ENCODE peak calls at places on chromosomes 3 and 15, in eight cellular contexts. M is uterus, J is upper lobe of left lung, D is psoas muscle, Z is bronchial epithelial cell, S is choroid plexus epithelial cell, K is fibroblast of pulmonary artery, G is tibial nerve. O is an unnamed sample.

GRCh38 chr3:178847170-178847569 is 224.4 kb downstream of the ZMAT3 start:
- DNase-seq in M (no peak), J (no peak), D (no peak), Z (no peak), S (peak), K (peak), G (no peak), O (no peak)

GRCh38 chr3:146814601-146815315 is 209.6 kb upstream of the PLSCR5 start:
- DNase-seq in M (no peak), J (no peak), D (no peak), Z (peak), S (peak), K (peak), G (no peak), O (no peak)

GRCh38 chr3:156675744-156676466 is 1.5 kb downstream of the TIPARP start:
- DNase-seq in M (peak), J (no peak), D (no peak), Z (peak), S (peak), K (peak), G (peak), O (peak)

GRCh38 chr3:151227438-151228290 is 24.6 kb upstream of the GPR171 start:
- DNase-seq in M (peak), J (no peak), D (peak), Z (peak), S (peak), K (peak), G (peak), O (peak)

GRCh38 chr3:13644341-13645082 is 95.6 kb downstream of the FBLN2 start:
- DNase-seq in M (no peak), J (no peak), D (no peak), Z (peak), S (peak), K (no peak), G (no peak), O (no peak)

GRCh38 chr3:86830566-86830965 is 160.4 kb downstream of the VGLL3 start:
- DNase-seq in M (no peak), J (no peak), D (no peak), Z (no peak), S (peak), K (peak), G (no peak), O (no peak)

GRCh38 chr3:37753428-37753827 is 108.3 kb upstream of the CTDSPL start:
- DNase-seq in M (no peak), J (no peak), D (no peak), Z (peak), S (peak), K (no peak), G (no peak), O (no peak)

GRCh38 chr3:136209921-136210320 is 13.8 kb upstream of the MSL2 start:
- DNase-seq in M (no peak), J (no peak), D (no peak), Z (no peak), S (peak), K (no peak), G (no peak), O (no peak)

GRCh38 chr15:68333775-68334470 is 56.4 kb downstream of the FEM1B start:
- DNase-seq in M (peak), J (no peak), D (peak), Z (no peak), S (peak), K (peak), G (no peak), O (no peak)

GRCh38 chr3:186997061-186998054 is 67.0 kb downstream of the ST6GAL1 start:
- DNase-seq in M (no peak), J (no peak), D (no peak), Z (no peak), S (peak), K (no peak), G (no peak), O (no peak)

GRCh38 chr3:170178631-170179030 is 2.9 kb downstream of the PHC3 start:
- DNase-seq in M (no peak), J (no peak), D (no peak), Z (no peak), S (no peak), K (no peak), G (no peak), O (peak)

GRCh38 chr15:36126194-36126593 is 453.2 kb upstream of the CDIN1 start:
- DNase-seq in M (no peak), J (no peak), D (no peak), Z (no peak), S (no peak), K (no peak), G (no peak), O (no peak)

GRCh38 chr3:13276438-13277129 is 143.5 kb downstream of the NUP210 start:
- DNase-seq in M (no peak), J (no peak), D (peak), Z (no peak), S (no peak), K (no peak), G (no peak), O (no peak)

GRCh38 chr15:32716216-32716959 is 1.4 kb upstream of the GREM1 start:
- DNase-seq in M (no peak), J (no peak), D (no peak), Z (no peak), S (no peak), K (no peak), G (no peak), O (no peak)

GRCh38 chr15:40721716-40722115 is 26.7 kb downstream of the RAD51 start:
- DNase-seq in M (no peak), J (no peak), D (no peak), Z (no peak), S (peak), K (peak), G (no peak), O (no peak)

GRCh38 chr15:96125681-96126080 is 204.8 kb upstream of the NR2F2 start:
- DNase-seq in M (no peak), J (no peak), D (no peak), Z (peak), S (peak), K (peak), G (no peak), O (no peak)

GRCh38 chr15:37041836-37042235 is 58.5 kb downstream of the MEIS2 start:
- DNase-seq in M (no peak), J (no peak), D (no peak), Z (no peak), S (no peak), K (no peak), G (no peak), O (no peak)

GRCh38 chr15:51576911-51577500 is 45.6 kb downstream of the DMXL2 start:
- DNase-seq in M (no peak), J (no peak), D (no peak), Z (peak), S (peak), K (peak), G (peak), O (no peak)

GRCh38 chr15:41115088-41115651 is 910 bp downstream of the INO80 start:
- DNase-seq in M (no peak), J (no peak), D (no peak), Z (peak), S (peak), K (peak), G (no peak), O (no peak)

GRCh38 chr15:79988448-79989117 is 17.6 kb upstream of the BCL2A1 start:
- DNase-seq in M (no peak), J (no peak), D (no peak), Z (no peak), S (no peak), K (no peak), G (no peak), O (no peak)

GRCh38 chr15:53210653-53211052 is 420.5 kb upstream of the ONECUT1 start:
- DNase-seq in M (no peak), J (no peak), D (no peak), Z (no peak), S (no peak), K (no peak), G (no peak), O (no peak)

GRCh38 chr15:69668963-69669362 is 216.3 kb downstream of the RPLP1 start:
- DNase-seq in M (no peak), J (peak), D (peak), Z (no peak), S (no peak), K (no peak), G (no peak), O (peak)

GRCh38 chr15:101435761-101436160 is 53.7 kb downstream of the PCSK6 start:
- DNase-seq in M (no peak), J (no peak), D (no peak), Z (no peak), S (no peak), K (no peak), G (no peak), O (no peak)

GRCh38 chr15:88431441-88431840 is 35.7 kb downstream of the MRPL46 start:
- DNase-seq in M (no peak), J (no peak), D (no peak), Z (no peak), S (no peak), K (no peak), G (no peak), O (no peak)

GRCh38 chr15:63460210-63461135 is 43.9 kb upstream of the USP3 start:
- DNase-seq in M (no peak), J (no peak), D (no peak), Z (no peak), S (no peak), K (no peak), G (no peak), O (no peak)

GRCh38 chr3:129358177-129359101 is 70.0 kb downstream of the EFCAB12 start:
- DNase-seq in M (no peak), J (peak), D (peak), Z (peak), S (no peak), K (no peak), G (no peak), O (no peak)

GRCh38 chr3:34947849-34948248 is 691.5 kb upstream of the ARPP21 start:
- DNase-seq in M (no peak), J (no peak), D (no peak), Z (peak), S (peak), K (peak), G (no peak), O (no peak)

GRCh38 chr3:159825216-159825854 is 163.3 kb upstream of the IL12A start:
- DNase-seq in M (no peak), J (no peak), D (no peak), Z (no peak), S (no peak), K (no peak), G (no peak), O (no peak)
- TF ChIP-seq CTCF in M (no peak), J (no peak), D (no peak), Z (peak), S (no peak), K (no peak), G (no peak), O (no peak)

DNA sequence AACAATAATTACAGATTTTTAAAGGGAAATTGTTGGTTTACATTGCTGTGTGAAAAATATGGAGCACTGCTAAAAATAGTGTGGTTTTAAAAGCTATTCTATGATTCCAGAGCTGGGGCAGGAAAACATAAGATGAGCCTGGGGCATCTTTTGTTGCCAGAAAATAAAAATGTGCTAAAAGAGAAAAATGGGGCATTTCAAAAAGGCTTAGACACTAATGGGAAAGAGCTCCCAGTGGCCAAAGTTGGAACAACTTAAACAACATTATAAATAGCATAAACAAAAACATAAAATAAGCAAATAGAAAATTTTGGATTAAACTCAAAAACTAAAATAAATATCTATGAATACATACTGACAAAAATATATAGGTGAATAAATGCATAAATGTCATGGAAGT is 478.9 kb downstream of the NLGN1 start:
- DNase-seq in M (no peak), J (no peak), D (no peak), Z (no peak), S (peak), K (no peak), G (no peak), O (no peak)
- TF ChIP-seq CTCF in M (no peak), J (no peak), D (no peak), Z (peak), S (peak), K (peak), G (no peak), O (no peak)

DNA sequence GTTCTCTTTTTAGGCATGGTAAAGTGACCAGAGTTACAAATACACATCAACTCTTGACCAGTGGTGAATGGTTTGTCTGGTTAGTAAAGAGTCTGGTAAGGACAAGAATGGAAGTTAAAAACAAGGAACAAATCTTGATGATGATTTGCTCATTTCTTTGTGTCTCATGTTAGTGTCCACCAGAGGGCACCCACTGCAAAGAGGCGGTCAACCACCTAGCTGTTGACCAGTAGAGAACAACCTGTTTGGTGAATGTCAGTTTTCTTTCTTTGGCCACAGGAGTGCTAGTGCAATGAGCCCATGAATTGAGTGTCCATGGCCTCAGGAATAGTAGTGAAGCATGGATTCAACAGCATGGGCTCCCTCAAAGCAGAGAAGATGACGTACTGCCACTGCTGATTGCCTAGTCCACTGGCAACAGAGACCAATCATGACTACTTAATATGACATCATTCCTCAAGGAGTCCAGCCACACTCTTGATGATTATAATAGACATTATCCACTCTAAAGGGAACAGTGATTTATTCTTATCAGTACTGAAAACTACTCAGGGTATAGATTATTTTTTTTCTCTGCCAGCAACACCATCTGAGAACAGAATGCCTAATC is 10.7 kb upstream of the CNTN6 start:
- DNase-seq in M (no peak), J (no peak), D (no peak), Z (peak), S (peak), K (peak), G (peak), O (no peak)
- TF ChIP-seq CTCF in M (peak), J (peak), D (peak), Z (peak), S (peak), K (peak), G (peak), O (no peak)

GRCh38 chr3:33004961-33005360 is 53.5 kb downstream of the CCR4 start:
- DNase-seq in M (no peak), J (no peak), D (no peak), Z (no peak), S (no peak), K (no peak), G (no peak), O (no peak)

GRCh38 chr3:33006571-33007286 is 55.3 kb downstream of the CCR4 start:
- DNase-seq in M (no peak), J (no peak), D (no peak), Z (no peak), S (no peak), K (no peak), G (no peak), O (no peak)

GRCh38 chr3:33004205-33004604 is 52.8 kb downstream of the CCR4 start:
- DNase-seq in M (no peak), J (no peak), D (no peak), Z (peak), S (no peak), K (no peak), G (no peak), O (no peak)

GRCh38 chr3:33007776-33008175 is 56.3 kb downstream of the CCR4 start:
- DNase-seq in M (no peak), J (no peak), D (no peak), Z (no peak), S (no peak), K (no peak), G (no peak), O (no peak)

GRCh38 chr3:33006081-33006480 is 54.6 kb downstream of the CCR4 start:
- DNase-seq in M (no peak), J (no peak), D (no peak), Z (no peak), S (no peak), K (no peak), G (no peak), O (no peak)
- TF ChIP-seq CTCF in M (no peak), J (no peak), D (no peak), Z (no peak), S (no peak), K (no peak), G (no peak), O (no peak)

DNA sequence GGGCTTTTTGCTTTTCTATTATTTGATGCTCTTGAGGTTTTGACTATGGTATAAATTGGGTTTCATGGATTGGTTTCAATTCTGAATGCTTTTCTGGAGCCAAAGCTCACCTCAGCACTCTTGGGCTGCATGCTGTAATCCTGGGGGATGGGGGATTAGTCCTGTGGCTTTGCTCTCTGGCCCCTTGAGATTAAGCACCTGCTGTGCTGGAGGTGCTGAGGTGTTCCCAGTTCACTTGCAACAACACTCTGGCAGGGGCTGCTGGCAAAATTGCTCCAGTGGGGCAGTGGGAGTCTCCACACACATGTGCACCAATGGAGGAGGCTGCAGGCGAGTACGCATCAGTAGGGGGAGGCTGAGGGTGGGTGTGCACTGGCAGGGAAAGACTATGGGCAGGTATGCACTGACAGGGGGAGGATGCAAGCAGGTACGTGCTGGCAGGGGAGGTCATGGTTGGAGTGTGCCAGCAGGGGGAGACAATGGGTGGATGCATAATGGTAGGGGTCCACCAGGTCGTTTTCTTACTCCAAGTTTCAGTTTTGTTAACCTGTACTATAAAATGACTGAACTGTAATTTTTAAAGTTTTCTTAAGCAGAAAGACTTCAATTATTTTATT is 489.2 kb downstream of the FGF12 start:
- DNase-seq in M (no peak), J (no peak), D (no peak), Z (no peak), S (no peak), K (no peak), G (no peak), O (no peak)
- TF ChIP-seq CTCF in M (no peak), J (no peak), D (no peak), Z (no peak), S (no peak), K (no peak), G (no peak), O (no peak)

GRCh38 chr3:23915537-23916108 is 1.2 kb downstream of the NKIRAS1 start:
- DNase-seq in M (no peak), J (no peak), D (no peak), Z (no peak), S (peak), K (peak), G (no peak), O (no peak)

GRCh38 chr3:23916152-23916885 is 471 bp downstream of the NKIRAS1 start:
- DNase-seq in M (no peak), J (no peak), D (no peak), Z (no peak), S (no peak), K (no peak), G (peak), O (no peak)

GRCh38 chr3:23913873-23914743 is 2.7 kb downstream of the NKIRAS1 start:
- DNase-seq in M (no peak), J (no peak), D (no peak), Z (no peak), S (no peak), K (no peak), G (no peak), O (no peak)

GRCh38 chr3:23919628-23920027 is 2.7 kb downstream of the RPL15 start:
- DNase-seq in M (no peak), J (no peak), D (no peak), Z (no peak), S (no peak), K (no peak), G (no peak), O (no peak)

DNA sequence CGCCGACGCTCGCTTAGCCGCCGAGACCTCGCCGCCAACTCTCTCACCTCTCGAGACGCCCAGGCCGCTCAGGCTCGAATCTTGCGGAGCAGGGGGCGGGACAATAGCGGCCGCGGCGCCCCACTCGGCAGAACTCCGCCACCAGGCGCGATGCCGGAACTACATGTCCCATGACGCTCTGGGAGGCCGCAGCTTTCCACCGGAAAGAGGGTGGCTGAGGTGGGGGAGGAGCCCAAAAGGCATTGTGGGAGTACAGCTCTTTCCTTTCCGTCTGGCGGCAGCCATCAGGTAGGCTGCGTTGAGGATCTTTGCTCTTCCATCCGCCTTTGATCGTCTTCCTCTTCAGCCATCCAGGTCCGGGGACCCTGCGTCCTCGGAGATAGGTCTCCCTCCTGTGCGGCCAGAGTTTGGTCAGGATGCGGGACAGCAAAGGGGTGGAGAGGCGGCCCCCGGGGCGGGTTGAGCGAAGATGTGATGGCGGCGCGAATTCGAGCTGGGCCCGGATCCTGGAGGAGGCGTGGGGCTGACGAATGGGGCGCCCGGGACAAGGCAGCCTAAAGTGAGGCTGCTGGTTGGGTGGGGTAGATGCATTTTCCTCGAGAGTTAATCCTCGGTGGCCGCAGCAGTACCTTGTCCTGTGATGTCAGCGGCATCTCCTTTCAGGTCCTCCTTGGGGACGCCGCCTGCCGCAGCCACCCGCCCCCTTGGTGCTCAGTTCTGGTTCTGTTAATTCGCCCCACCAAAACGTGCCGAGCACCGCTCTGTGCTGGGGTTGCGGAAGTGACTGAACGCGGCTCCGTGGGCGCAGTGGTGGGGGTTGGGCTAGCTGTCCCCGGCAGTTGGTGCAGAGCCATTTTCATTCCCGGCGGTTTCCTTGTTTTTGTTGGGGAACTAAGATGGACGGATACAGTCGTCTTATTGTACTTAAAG is at the start of the genes NKIRAS1 and RPL15:
- DNase-seq in M (peak), J (peak), D (peak), Z (peak), S (peak), K (peak), G (peak), O (peak)
- TF ChIP-seq CTCF in M (peak), J (peak), D (peak), Z (peak), S (peak), K (peak), G (peak), O (no peak)

DNA sequence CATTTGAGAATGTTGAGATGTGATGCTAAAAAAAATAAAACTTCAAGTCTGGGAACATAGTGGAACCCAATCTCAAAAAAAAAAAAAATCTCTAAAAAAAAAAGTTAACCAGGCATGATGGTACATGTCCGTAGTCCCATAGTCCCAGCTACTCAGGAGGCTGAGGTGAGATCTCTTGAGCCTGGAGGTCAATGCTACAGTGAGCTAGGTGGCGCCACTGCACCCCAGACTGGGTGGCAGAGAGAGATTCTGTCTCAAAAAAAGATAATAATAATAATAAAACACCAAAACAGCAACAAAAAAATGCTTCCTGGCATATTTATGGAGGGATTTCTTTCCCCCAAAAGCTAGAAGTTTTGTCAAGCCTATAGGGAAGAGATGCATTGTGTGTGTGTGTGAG is 361.6 kb downstream of the ROBO1 start:
- DNase-seq in M (no peak), J (no peak), D (no peak), Z (peak), S (no peak), K (no peak), G (no peak), O (no peak)
- TF ChIP-seq CTCF in M (no peak), J (no peak), D (peak), Z (peak), S (peak), K (peak), G (no peak), O (no peak)

O was measured in natural killer cell.